ENCODE peak calls at places on chromosome 9, in eight cellular contexts. M is fibroblast of villous mesenchyme; A is activated CD4-positive, alpha-beta T cell treated with anti-CD3 and anti-CD28 coated beads, Interleukin-2, amount 50 U/mL, for 4 hours; R is NCI-H1048; O is stimulated activated CD4-positive, alpha-beta T cell treated with anti-CD3 and anti-CD28 coated beads, Interleukin-2, amount 100 ng/mL, for 48 hours; G is mesothelial cell of epicardium; W is DMS79; V is HFFc6. X is an unnamed sample.

GRCh38 chr9:81317939-81318338 is 371.4 kb downstream of the TLE1 start:
- DNase-seq in M (peak), A (no peak), R (no peak), O (no peak), G (no peak), W (no peak), V (no peak), X (no peak)

GRCh38 chr9:70485273-70485858 is 70.9 kb upstream of the KLF9 start:
- DNase-seq in M (peak), A (no peak), R (no peak), O (no peak), G (no peak), W (no peak), V (no peak), X (no peak)

GRCh38 chr9:36125062-36125855 is 11.3 kb upstream of the GLIPR2 start:
- DNase-seq in M (no peak), A (no peak), R (no peak), O (no peak), G (no peak), W (no peak), V (no peak), X (no peak)

GRCh38 chr9:36222449-36222848 is 31.7 kb downstream of the CLTA start:
- DNase-seq in M (no peak), A (no peak), R (no peak), O (no peak), G (no peak), W (no peak), V (no peak), X (no peak)

GRCh38 chr9:136267261-136268111 is 21.9 kb upstream of the QSOX2 start:
- DNase-seq in M (peak), A (peak), R (peak), O (peak), G (peak), W (no peak), V (peak), X (peak)

GRCh38 chr9:128420060-128420650 is 502 bp upstream of the CERCAM start:
- DNase-seq in M (peak), A (peak), R (no peak), O (peak), G (peak), W (peak), V (peak), X (no peak)

GRCh38 chr9:90001756-90002155 is 396.9 kb downstream of the GADD45G start:
- DNase-seq in M (no peak), A (no peak), R (no peak), O (no peak), G (no peak), W (no peak), V (no peak), X (no peak)

GRCh38 chr9:117777823-117778222 is 73.6 kb downstream of the TLR4 start:
- DNase-seq in M (no peak), A (no peak), R (no peak), O (no peak), G (no peak), W (no peak), V (no peak), X (no peak)

GRCh38 chr9:105413486-105414068 is 34.3 kb upstream of the FSD1L start:
- DNase-seq in M (peak), A (no peak), R (no peak), O (no peak), G (no peak), W (no peak), V (peak), X (peak)

GRCh38 chr9:37650299-37650872 is 368 bp upstream of the FRMPD1 start:
- DNase-seq in M (no peak), A (no peak), R (no peak), O (no peak), G (no peak), W (no peak), V (no peak), X (no peak)

GRCh38 chr9:109478204-109478563 is 19.9 kb downstream of the PTPN3 start:
- DNase-seq in M (no peak), A (no peak), R (no peak), O (no peak), G (no peak), W (no peak), V (no peak), X (no peak)

GRCh38 chr9:122248448-122248865 is 16.2 kb downstream of the RBM18 start:
- DNase-seq in M (no peak), A (no peak), R (no peak), O (no peak), G (no peak), W (no peak), V (no peak), X (no peak)

GRCh38 chr9:88460583-88461332 is 72.5 kb downstream of the SPIN1 start:
- DNase-seq in M (no peak), A (no peak), R (no peak), O (no peak), G (no peak), W (no peak), V (no peak), X (no peak)

GRCh38 chr9:133834080-133834976 is 96.2 kb upstream of the SARDH start:
- DNase-seq in M (no peak), A (no peak), R (no peak), O (no peak), G (no peak), W (no peak), V (no peak), X (no peak)

GRCh38 chr9:123483191-123483803 is 127.3 kb downstream of the CRB2 start:
- DNase-seq in M (no peak), A (no peak), R (no peak), O (no peak), G (no peak), W (no peak), V (no peak), X (no peak)

GRCh38 chr9:114790521-114790920 is 15.3 kb downstream of the TNFSF15 start:
- DNase-seq in M (peak), A (no peak), R (no peak), O (no peak), G (no peak), W (no peak), V (no peak), X (no peak)

GRCh38 chr9:77418226-77418625 is 229.9 kb downstream of the GNA14 start:
- DNase-seq in M (no peak), A (no peak), R (no peak), O (no peak), G (no peak), W (no peak), V (no peak), X (no peak)

GRCh38 chr9:70477146-70477745 is 62.8 kb upstream of the KLF9 start:
- DNase-seq in M (no peak), A (no peak), R (no peak), O (no peak), G (no peak), W (no peak), V (no peak), X (no peak)

GRCh38 chr9:75889577-75889976 is 896 bp upstream of the PCSK5 start:
- DNase-seq in M (no peak), A (no peak), R (no peak), O (no peak), G (no peak), W (no peak), V (no peak), X (no peak)

GRCh38 chr9:137045294-137046093 is 483 bp downstream of the NPDC1 start:
- DNase-seq in M (peak), A (no peak), R (no peak), O (no peak), G (no peak), W (peak), V (peak), X (no peak)

GRCh38 chr9:76092572-76092971 is 202.1 kb downstream of the PCSK5 start:
- DNase-seq in M (no peak), A (no peak), R (no peak), O (no peak), G (no peak), W (no peak), V (no peak), X (no peak)

GRCh38 chr9:134391319-134392231 is 65.3 kb downstream of the RXRA start:
- DNase-seq in M (no peak), A (peak), R (no peak), O (peak), G (no peak), W (no peak), V (no peak), X (no peak)

GRCh38 chr9:79471577-79472543 is 99.9 kb upstream of the TLE4 start:
- DNase-seq in M (peak), A (no peak), R (no peak), O (no peak), G (no peak), W (no peak), V (peak), X (no peak)

GRCh38 chr9:93126151-93126781 is 7.8 kb downstream of the NINJ1 start:
- DNase-seq in M (no peak), A (no peak), R (no peak), O (no peak), G (no peak), W (no peak), V (no peak), X (no peak)

GRCh38 chr9:20376042-20376441 is 246.3 kb downstream of the MLLT3 start:
- DNase-seq in M (no peak), A (no peak), R (no peak), O (no peak), G (no peak), W (no peak), V (no peak), X (no peak)

GRCh38 chr9:438066-438465 is 223.4 kb downstream of the DOCK8 start:
- DNase-seq in M (peak), A (no peak), R (no peak), O (no peak), G (no peak), W (no peak), V (peak), X (no peak)

GRCh38 chr9:37939575-37940095 is 35.7 kb upstream of the SLC25A51 start:
- DNase-seq in M (peak), A (no peak), R (no peak), O (no peak), G (no peak), W (no peak), V (no peak), X (no peak)

GRCh38 chr9:114004221-114004716 is 73.8 kb downstream of the AMBP start:
- DNase-seq in M (peak), A (no peak), R (no peak), O (no peak), G (peak), W (no peak), V (no peak), X (no peak)